ENCODE peak calls at places on chromosomes 5 and 9, in four cellular contexts. I is OCI-M1, A is choroid plexus epithelial cell, D is KG1. E is an unnamed sample.

GRCh38 chr5:139844472-139845145 is 49.0 kb downstream of the PSD2 start:
- DNase-seq in I (peak; percentile 72), A (peak; percentile 81), D (peak; percentile 15), E (peak; percentile 91)

GRCh38 chr5:56282241-56282640 is 49.1 kb upstream of the ANKRD55 start:
- DNase-seq in I (no peak), A (no peak), D (no peak), E (no peak)

GRCh38 chr5:120293796-120294195 is 170.3 kb upstream of the PRR16 start:
- DNase-seq in I (no peak), A (peak; percentile 35), D (no peak), E (no peak)

GRCh38 chr5:175696139-175696854 is 38.4 kb downstream of the HRH2 start:
- DNase-seq in I (peak; percentile 88), A (peak; percentile 7), D (peak; percentile 96), E (peak; percentile 49)

GRCh38 chr9:106420511-106420944 is 442.4 kb upstream of the ZNF462 start:
- DNase-seq in I (peak; percentile 41), A (no peak), D (peak; percentile 45), E (no peak)

GRCh38 chr5:177098772-177099152 is 12.0 kb downstream of the FGFR4 start:
- DNase-seq in I (no peak), A (peak; percentile 50), D (no peak), E (no peak)

GRCh38 chr9:137606005-137606601 is 617 bp downstream of the ARRDC1 start:
- DNase-seq in I (no peak), A (no peak), D (no peak), E (no peak)

GRCh38 chr5:159286420-159287035 is 23.4 kb downstream of the UBLCP1 start:
- DNase-seq in I (peak; percentile 66), A (peak; percentile 74), D (no peak), E (no peak)

GRCh38 chr9:122033775-122034373 is 59.2 kb downstream of the TTLL11 start:
- DNase-seq in I (no peak), A (no peak), D (no peak), E (no peak)

GRCh38 chr5:63070001-63070400 is 491.4 kb downstream of the LRRC70 start:
- DNase-seq in I (no peak), A (no peak), D (no peak), E (no peak)

GRCh38 chr9:130197888-130198287 is 25.7 kb downstream of the NCS1 start:
- DNase-seq in I (no peak), A (no peak), D (no peak), E (no peak)

GRCh38 chr9:105503873-105504272 is 54.1 kb upstream of the FKTN start:
- DNase-seq in I (peak; percentile 71), A (peak; percentile 40), D (no peak), E (no peak)

GRCh38 chr5:63439537-63439936 is 522.7 kb downstream of the HTR1A start:
- DNase-seq in I (no peak), A (no peak), D (no peak), E (no peak)

GRCh38 chr5:178642351-178642909 is 15.6 kb upstream of the CLK4 start:
- DNase-seq in I (no peak), A (peak; percentile 93), D (no peak), E (no peak)

GRCh38 chr9:84323777-84324317 is 16.7 kb downstream of the SLC28A3 start:
- DNase-seq in I (peak; percentile 69), A (no peak), D (no peak), E (no peak)

GRCh38 chr5:170314696-170315095 is 17.1 kb upstream of the LCP2 start:
- DNase-seq in I (no peak), A (no peak), D (no peak), E (no peak)

GRCh38 chr5:68215888-68216736 is 556 bp downstream of the PIK3R1 start:
- DNase-seq in I (peak; percentile 87), A (no peak), D (peak; percentile 46), E (peak; percentile 51)

GRCh38 chr9:125296843-125297372 is 35.3 kb downstream of the GAPVD1 start:
- DNase-seq in I (no peak), A (peak; percentile 17), D (no peak), E (no peak)

GRCh38 chr5:5229405-5229804 is 89.3 kb downstream of the ADAMTS16 start:
- DNase-seq in I (no peak), A (peak; percentile 26), D (no peak), E (no peak)

GRCh38 chr9:72497476-72498065 is 23.8 kb upstream of the TMC1 start:
- DNase-seq in I (no peak), A (no peak), D (no peak), E (no peak)

GRCh38 chr5:121949885-121950284 is 11.9 kb upstream of the SRFBP1 start:
- DNase-seq in I (peak; percentile 56), A (peak; percentile 79), D (no peak), E (peak; percentile 39)

GRCh38 chr5:99936911-99937310 is 598.3 kb upstream of the FAM174A start:
- DNase-seq in I (no peak), A (no peak), D (no peak), E (no peak)

GRCh38 chr5:125525356-125525755 is 778.9 kb upstream of the ZNF608 start:
- DNase-seq in I (no peak), A (no peak), D (no peak), E (no peak)

GRCh38 chr9:16371306-16371705 is 499.2 kb downstream of the BNC2 start:
- DNase-seq in I (no peak), A (no peak), D (no peak), E (no peak)

GRCh38 chr9:128249558-128249913 is 26.3 kb downstream of the GOLGA2 start:
- DNase-seq in I (peak; percentile 88), A (no peak), D (no peak), E (no peak)

GRCh38 chr5:72531496-72532190 is 24.4 kb upstream of the ZNF366 start:
- DNase-seq in I (no peak), A (peak; percentile 27), D (no peak), E (no peak)

GRCh38 chr5:139393497-139394122 is 1.3 kb downstream of the PROB1 start:
- DNase-seq in I (no peak), A (no peak), D (no peak), E (no peak)

GRCh38 chr5:14039576-14039975 is 95.1 kb upstream of the DNAH5 start:
- DNase-seq in I (no peak), A (peak; percentile 53), D (no peak), E (no peak)

GRCh38 chr9:75238311-75238976 is 150.1 kb downstream of the OSTF1 start:
- DNase-seq in I (peak; percentile 87), A (peak; percentile 91), D (peak; percentile 35), E (peak; percentile 48)

GRCh38 chr9:136852664-136853595 is 784 bp downstream of the MAMDC4 start:
- DNase-seq in I (no peak), A (no peak), D (no peak), E (no peak)

GRCh38 chr9:134423757-134424156 is 97.5 kb downstream of the RXRA start:
- DNase-seq in I (no peak), A (no peak), D (no peak), E (no peak)

GRCh38 chr5:126235628-126236027 is 187.6 kb upstream of the GRAMD2B start:
- DNase-seq in I (peak; percentile 30), A (no peak), D (no peak), E (no peak)

GRCh38 chr9:17349816-17350215 is 215.0 kb downstream of the CNTLN start:
- DNase-seq in I (no peak), A (peak; percentile 66), D (no peak), E (no peak)

GRCh38 chr5:44002381-44002901 is 386.8 kb downstream of the FGF10 start:
- DNase-seq in I (no peak), A (no peak), D (no peak), E (no peak)

GRCh38 chr9:32251539-32251938 is 132.9 kb upstream of the ACO1 start:
- DNase-seq in I (peak; percentile 89), A (peak; percentile 78), D (peak; percentile 38), E (peak; percentile 53)

GRCh38 chr9:113620377-113621161 is 157.0 kb downstream of the RGS3 start:
- DNase-seq in I (no peak), A (peak; percentile 91), D (no peak), E (no peak)